ENCODE peak calls at places on chromosome 12, in ten cellular contexts. L, O, N, F, H, Y, R, Q, S and V are unnamed samples.

GRCh38 chr12:16165506-16165905 is 112.0 kb downstream of the SLC15A5 start:
- DNase-seq in L (peak; percentile 58), O (peak; percentile 16), N (peak; percentile 47), F (no peak), H (peak; percentile 27), Y (no peak), R (no peak), Q (no peak), S (no peak), V (no peak)

GRCh38 chr12:7376196-7376595 is 67.8 kb downstream of the CD163L1 start:
- DNase-seq in L (no peak), O (no peak), N (peak; percentile 72), F (no peak), H (no peak), Y (no peak), R (no peak), Q (no peak), S (no peak), V (no peak)

GRCh38 chr12:122834229-122834920 is 882 bp upstream of the HIP1R start:
- DNase-seq in L (peak; percentile 74), O (peak; percentile 82), N (peak; percentile 44), F (no peak), H (peak; percentile 35), Y (no peak), R (no peak), Q (no peak), S (no peak), V (no peak)

GRCh38 chr12:14810167-14810952 is 3.6 kb downstream of the SMCO3 start:
- DNase-seq in L (no peak), O (no peak), N (no peak), F (no peak), H (no peak), Y (no peak), R (no peak), Q (no peak), S (no peak), V (no peak)

GRCh38 chr12:102539651-102540553 is 59.5 kb upstream of the IGF1 start:
- DNase-seq in L (no peak), O (peak; percentile 74), N (peak; percentile 81), F (no peak), H (no peak), Y (no peak), R (no peak), Q (no peak), S (no peak), V (no peak)

GRCh38 chr12:31518680-31519227 is 72.2 kb downstream of the DENND5B start:
- DNase-seq in L (no peak), O (peak; percentile 79), N (peak; percentile 100), F (no peak), H (peak; percentile 85), Y (no peak), R (no peak), Q (no peak), S (no peak), V (no peak)

GRCh38 chr12:57477710-57478681 is 1.7 kb downstream of the ARHGAP9 start:
- DNase-seq in L (no peak), O (no peak), N (peak; percentile 48), F (peak; percentile 55), H (no peak), Y (no peak), R (peak; percentile 41), Q (no peak), S (no peak), V (no peak)

GRCh38 chr12:85573635-85574214 is 262.5 kb downstream of the RASSF9 start:
- DNase-seq in L (no peak), O (no peak), N (no peak), F (no peak), H (no peak), Y (no peak), R (no peak), Q (no peak), S (no peak), V (no peak)

DNA sequence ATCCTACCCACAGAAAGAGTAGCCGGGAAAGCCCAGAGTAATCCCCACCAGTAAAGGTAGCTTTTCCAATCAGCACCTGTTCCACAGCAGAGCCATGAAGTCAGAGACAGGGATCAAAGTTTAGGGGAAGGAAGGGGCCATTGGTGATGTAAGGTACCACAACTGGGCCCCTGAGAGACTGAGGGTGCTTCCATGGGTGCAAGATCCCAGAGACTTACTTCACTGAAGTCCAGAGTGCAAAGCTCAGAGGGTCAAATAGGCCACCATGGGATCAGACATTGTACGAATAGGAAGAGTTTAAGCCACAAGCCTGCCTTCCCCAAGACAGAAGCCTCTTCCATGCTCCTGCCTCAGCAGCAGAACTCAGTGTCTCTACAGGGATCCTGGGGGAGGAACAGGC is 20.6 kb downstream of the OR10P1 start:
- DNase-seq in L (no peak), O (no peak), N (no peak), F (no peak), H (no peak), Y (no peak), R (no peak), Q (no peak), S (no peak), V (no peak)
- TF ChIP-seq POLR2A in L (no peak), O (no peak), N (no peak), F (no peak), H (no peak), Y (no peak), R (no peak), Q (no peak), S (no peak), V (no peak)

GRCh38 chr12:53123578-53124351 is 20.5 kb downstream of the SOAT2 start:
- DNase-seq in L (peak; percentile 50), O (peak; percentile 45), N (peak; percentile 58), F (no peak), H (no peak), Y (no peak), R (no peak), Q (no peak), S (no peak), V (no peak)

GRCh38 chr12:53124352-53124723 is 21.1 kb downstream of the SOAT2 start:
- DNase-seq in L (no peak), O (no peak), N (no peak), F (no peak), H (no peak), Y (no peak), R (no peak), Q (no peak), S (no peak), V (no peak)

GRCh38 chr12:53118771-53119300 is 15.6 kb downstream of the SOAT2 start:
- DNase-seq in L (peak; percentile 37), O (no peak), N (no peak), F (no peak), H (no peak), Y (no peak), R (no peak), Q (no peak), S (no peak), V (no peak)

GRCh38 chr12:53122961-53123468 is 19.7 kb downstream of the SOAT2 start:
- DNase-seq in L (peak; percentile 48), O (no peak), N (peak; percentile 35), F (no peak), H (no peak), Y (no peak), R (no peak), Q (no peak), S (no peak), V (no peak)

DNA sequence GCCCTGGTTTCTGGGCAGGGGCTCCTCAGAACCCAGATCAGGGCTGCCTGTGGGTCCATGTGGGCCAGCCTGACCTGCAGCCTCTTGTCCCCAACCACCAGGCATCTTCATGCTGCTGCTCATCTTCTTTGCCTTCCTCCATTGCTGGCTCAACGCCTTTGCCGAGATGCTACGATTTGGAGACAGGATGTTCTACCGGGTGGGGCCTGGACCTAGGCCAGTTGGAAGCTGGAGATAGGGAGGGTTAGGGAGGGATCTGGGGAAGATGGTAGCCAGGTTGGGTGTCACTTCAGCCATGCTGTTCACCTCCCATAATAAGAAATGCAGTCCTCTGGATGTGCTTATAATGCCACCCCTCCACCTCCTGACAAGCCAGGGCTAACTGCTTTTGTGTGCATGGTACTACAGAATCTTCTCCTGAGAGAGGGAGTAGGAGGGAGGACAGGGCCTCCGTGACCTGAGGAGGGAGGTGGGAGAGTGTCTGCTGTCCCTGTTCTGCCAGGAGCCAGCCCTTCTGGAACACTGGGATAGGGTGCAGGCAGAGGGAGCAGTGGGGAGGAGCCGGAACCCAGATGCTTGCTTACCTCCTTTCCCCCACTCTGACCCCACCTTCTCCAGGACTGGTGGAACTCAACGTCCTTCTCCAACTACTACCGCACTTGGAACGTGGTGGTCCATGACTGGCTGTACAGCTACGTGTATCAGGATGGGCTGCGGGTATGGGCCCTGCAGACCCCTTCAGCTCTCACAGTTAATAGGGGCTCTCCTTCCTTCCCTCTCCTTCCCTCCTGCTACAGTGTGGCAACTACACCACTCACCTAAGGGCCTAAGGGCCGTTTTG is 17.6 kb downstream of the SOAT2 start:
- DNase-seq in L (peak; percentile 44), O (no peak), N (no peak), F (no peak), H (no peak), Y (no peak), R (no peak), Q (no peak), S (no peak), V (no peak)
- TF ChIP-seq POLR2A in L (no peak), O (no peak), N (no peak), F (no peak), H (no peak), Y (no peak), R (no peak), Q (no peak), S (no peak), V (no peak)

GRCh38 chr12:110109837-110110535 is 14.2 kb upstream of the IFT81 start:
- DNase-seq in L (no peak), O (no peak), N (no peak), F (no peak), H (no peak), Y (no peak), R (no peak), Q (no peak), S (no peak), V (no peak)

GRCh38 chr12:110111476-110112334 is 12.5 kb upstream of the IFT81 start:
- DNase-seq in L (no peak), O (no peak), N (no peak), F (no peak), H (no peak), Y (no peak), R (no peak), Q (no peak), S (no peak), V (no peak)

GRCh38 chr12:110107369-110108281 is 16.5 kb upstream of the IFT81 start:
- DNase-seq in L (no peak), O (peak; percentile 75), N (peak; percentile 97), F (no peak), H (no peak), Y (no peak), R (no peak), Q (peak; percentile 48), S (no peak), V (no peak)

GRCh38 chr12:110108309-110109036 is 15.7 kb upstream of the IFT81 start:
- DNase-seq in L (no peak), O (peak; percentile 21), N (no peak), F (no peak), H (no peak), Y (no peak), R (no peak), Q (no peak), S (no peak), V (no peak)

GRCh38 chr12:110109037-110109836 is 14.9 kb upstream of the IFT81 start:
- DNase-seq in L (peak; percentile 91), O (peak; percentile 77), N (peak; percentile 99), F (no peak), H (no peak), Y (no peak), R (no peak), Q (peak; percentile 87), S (no peak), V (no peak)
- TF ChIP-seq POLR2A in L (peak; percentile 37), O (no peak), N (no peak), F (no peak), H (no peak), Y (no peak), R (no peak), Q (peak; percentile 67), S (no peak), V (peak; percentile 28)

GRCh38 chr12:121804417-121805111 is 755 bp downstream of the SETD1B start:
- DNase-seq in L (peak; percentile 76), O (no peak), N (no peak), F (no peak), H (no peak), Y (no peak), R (no peak), Q (no peak), S (no peak), V (no peak)
- TF ChIP-seq POLR2A in L (no peak), O (no peak), N (no peak), F (no peak), H (no peak), Y (no peak), R (no peak), Q (no peak), S (no peak), V (no peak)